ENCODE peak calls at places on chromosomes 2 and 18, in seven cellular contexts. X is GOT3, M is SK-MEL-5, O is T-helper 9 cell, N is DMS53, G is MM.1S, Q is AG04449. S is an unnamed sample.

GRCh38 chr2:73255007-73255644 is 21.0 kb downstream of the CCT7 start:
- DNase-seq in O (no peak), Q (no peak), X (no peak), N (no peak), G (no peak), M (no peak), S (no peak)

GRCh38 chr2:38619458-38620164 is 16.9 kb upstream of the HNRNPLL start:
- DNase-seq in G (no peak), O (no peak), N (no peak), M (no peak), Q (no peak), X (no peak), S (no peak)

GRCh38 chr2:42021490-42021889 is 26.3 kb upstream of the PKDCC start:
- DNase-seq in N (no peak), Q (peak; percentile 54), X (no peak), O (no peak), M (peak; percentile 39), G (no peak), S (no peak)

GRCh38 chr2:237074211-237074993 is 11.3 kb upstream of the COPS8 start:
- DNase-seq in X (no peak), M (no peak), G (no peak), Q (no peak), N (no peak), O (no peak), S (no peak)

GRCh38 chr2:45649855-45650806 is 1.3 kb upstream of the PRKCE start:
- DNase-seq in M (peak; percentile 48), X (peak; percentile 14), Q (no peak), G (peak; percentile 63), O (peak; percentile 59), N (peak; percentile 72), S (peak; percentile 58)

GRCh38 chr2:159797468-159798375 is at the start of gene CD302:
- DNase-seq in Q (no peak), X (no peak), O (peak; percentile 4), N (peak; percentile 90), M (peak; percentile 22), G (no peak), S (no peak)

GRCh38 chr18:58391113-58391892 is 237.6 kb downstream of the ALPK2 start:
- DNase-seq in X (no peak), Q (no peak), N (no peak), G (no peak), O (no peak), M (no peak), S (no peak)

GRCh38 chr18:46422552-46423055 is 234.4 kb downstream of the LOXHD1 start:
- DNase-seq in M (no peak), G (no peak), N (no peak), O (no peak), Q (no peak), X (no peak), S (no peak)

GRCh38 chr18:6342990-6343389 is 71.7 kb downstream of the L3MBTL4 start:
- DNase-seq in G (no peak), M (no peak), N (no peak), X (no peak), O (no peak), Q (no peak), S (no peak)

GRCh38 chr2:1972428-1972827 is 228.1 kb upstream of the PXDN start:
- DNase-seq in Q (no peak), G (no peak), M (peak; percentile 58), X (no peak), N (no peak), O (no peak), S (no peak)

GRCh38 chr18:55687106-55687505 is 99.1 kb upstream of the TCF4 start:
- DNase-seq in X (no peak), Q (no peak), O (no peak), M (no peak), G (no peak), N (no peak), S (no peak)

GRCh38 chr2:145623136-145623535 is 1103.2 kb upstream of the ZEB2 start:
- DNase-seq in Q (no peak), M (no peak), G (no peak), X (no peak), N (no peak), O (no peak), S (no peak)

GRCh38 chr2:142222715-142223114 is 91.9 kb upstream of the LRP1B start:
- DNase-seq in X (no peak), G (no peak), O (no peak), N (no peak), M (no peak), Q (no peak), S (no peak)